ENCODE peak calls at places on chromosomes 6 and 20, in five cellular contexts. One of them, this sample, is unnamed.

GRCh38 chr6:56850618-56851017 is 104.3 kb upstream of the BEND6 start:
- DNase-seq in kidney epithelial cell: no peak
- DNase-seq in right lobe of liver: no peak
- DNase-seq in pancreas: no peak
- DNase-seq in heart left ventricle: no peak
- DNase-seq in this sample: no peak

GRCh38 chr6:43963203-43963602 is 164.0 kb downstream of the MRPL14 start:
- DNase-seq in right lobe of liver: no peak
- DNase-seq in kidney epithelial cell: no peak
- DNase-seq in heart left ventricle: no peak
- DNase-seq in pancreas: no peak
- DNase-seq in this sample: no peak

GRCh38 chr20:63695419-63696310 is 787 bp upstream of the TNFRSF6B start:
- DNase-seq in kidney epithelial cell: no peak
- DNase-seq in heart left ventricle: peak
- DNase-seq in pancreas: no peak
- DNase-seq in right lobe of liver: no peak
- DNase-seq in this sample: no peak

GRCh38 chr6:47187883-47188587 is 121.7 kb downstream of the TNFRSF21 start:
- DNase-seq in heart left ventricle: no peak
- DNase-seq in right lobe of liver: no peak
- DNase-seq in kidney epithelial cell: no peak
- DNase-seq in pancreas: no peak
- DNase-seq in this sample: no peak

GRCh38 chr20:10398834-10399369 is 35.1 kb downstream of the MKKS start:
- DNase-seq in kidney epithelial cell: no peak
- DNase-seq in heart left ventricle: no peak
- DNase-seq in right lobe of liver: no peak
- DNase-seq in pancreas: no peak
- DNase-seq in this sample: no peak

GRCh38 chr6:130381459-130382380 is 15.9 kb downstream of the TMEM200A start:
- DNase-seq in right lobe of liver: no peak
- DNase-seq in heart left ventricle: no peak
- DNase-seq in kidney epithelial cell: no peak
- DNase-seq in pancreas: no peak
- DNase-seq in this sample: no peak

GRCh38 chr20:4076033-4076432 is 60.7 kb upstream of the RNF24 start:
- DNase-seq in right lobe of liver: no peak
- DNase-seq in pancreas: no peak
- DNase-seq in kidney epithelial cell: no peak
- DNase-seq in heart left ventricle: no peak
- DNase-seq in this sample: no peak

GRCh38 chr6:47897233-47897632 is 115.4 kb downstream of the OPN5 start:
- DNase-seq in heart left ventricle: no peak
- DNase-seq in right lobe of liver: no peak
- DNase-seq in pancreas: no peak
- DNase-seq in kidney epithelial cell: no peak
- DNase-seq in this sample: no peak

GRCh38 chr6:2542858-2543218 is 207.9 kb downstream of the MYLK4 start:
- DNase-seq in right lobe of liver: no peak
- DNase-seq in kidney epithelial cell: peak
- DNase-seq in pancreas: no peak
- DNase-seq in heart left ventricle: no peak
- DNase-seq in this sample: peak

GRCh38 chr6:34839696-34840352 is 47.9 kb downstream of the BLTP3A start:
- DNase-seq in heart left ventricle: no peak
- DNase-seq in right lobe of liver: no peak
- DNase-seq in pancreas: no peak
- DNase-seq in kidney epithelial cell: no peak
- DNase-seq in this sample: no peak

GRCh38 chr6:142669701-142670351 is 275.1 kb downstream of the HIVEP2 start:
- DNase-seq in right lobe of liver: no peak
- DNase-seq in kidney epithelial cell: no peak
- DNase-seq in heart left ventricle: no peak
- DNase-seq in pancreas: no peak
- DNase-seq in this sample: no peak

GRCh38 chr6:14200047-14200446 is 82.5 kb downstream of the CD83 start:
- DNase-seq in right lobe of liver: no peak
- DNase-seq in heart left ventricle: no peak
- DNase-seq in pancreas: no peak
- DNase-seq in kidney epithelial cell: no peak
- DNase-seq in this sample: no peak

GRCh38 chr6:51753635-51754034 is 333.8 kb downstream of the PKHD1 start:
- DNase-seq in heart left ventricle: peak
- DNase-seq in right lobe of liver: no peak
- DNase-seq in pancreas: no peak
- DNase-seq in kidney epithelial cell: no peak
- DNase-seq in this sample: no peak

GRCh38 chr6:117613920-117614535 is 11.7 kb upstream of the GOPC start:
- DNase-seq in heart left ventricle: no peak
- DNase-seq in right lobe of liver: no peak
- DNase-seq in kidney epithelial cell: no peak
- DNase-seq in pancreas: no peak
- DNase-seq in this sample: no peak

GRCh38 chr6:56843476-56844349 is 111.2 kb upstream of the BEND6 start:
- DNase-seq in pancreas: peak
- DNase-seq in heart left ventricle: peak
- DNase-seq in right lobe of liver: peak
- DNase-seq in kidney epithelial cell: no peak
- DNase-seq in this sample: no peak

GRCh38 chr6:56517155-56517745 is 125.4 kb downstream of the DST start:
- DNase-seq in pancreas: no peak
- DNase-seq in heart left ventricle: no peak
- DNase-seq in kidney epithelial cell: no peak
- DNase-seq in right lobe of liver: no peak
- DNase-seq in this sample: no peak

GRCh38 chr6:4348462-4349112 is 213.2 kb upstream of the ECI2 start:
- DNase-seq in right lobe of liver: no peak
- DNase-seq in kidney epithelial cell: no peak
- DNase-seq in heart left ventricle: no peak
- DNase-seq in pancreas: no peak
- DNase-seq in this sample: no peak

GRCh38 chr6:40413231-40413755 is 173.9 kb downstream of the LRFN2 start:
- DNase-seq in heart left ventricle: no peak
- DNase-seq in right lobe of liver: no peak
- DNase-seq in pancreas: no peak
- DNase-seq in kidney epithelial cell: no peak
- DNase-seq in this sample: no peak

GRCh38 chr6:143092768-143093167 is 32.1 kb downstream of the AIG1 start:
- DNase-seq in right lobe of liver: no peak
- DNase-seq in kidney epithelial cell: no peak
- DNase-seq in heart left ventricle: no peak
- DNase-seq in pancreas: no peak
- DNase-seq in this sample: no peak

GRCh38 chr6:4134841-4135664 is at the start of gene ECI2:
- DNase-seq in pancreas: peak
- DNase-seq in kidney epithelial cell: no peak
- DNase-seq in heart left ventricle: peak
- DNase-seq in right lobe of liver: peak
- DNase-seq in this sample: no peak

GRCh38 chr6:11120273-11121005 is 8.9 kb upstream of the ERVFRD-1 start:
- DNase-seq in right lobe of liver: no peak
- DNase-seq in heart left ventricle: no peak
- DNase-seq in pancreas: no peak
- DNase-seq in kidney epithelial cell: no peak
- DNase-seq in this sample: no peak

GRCh38 chr6:56838965-56839364 is 115.9 kb upstream of the BEND6 start:
- DNase-seq in kidney epithelial cell: no peak
- DNase-seq in heart left ventricle: no peak
- DNase-seq in right lobe of liver: no peak
- DNase-seq in pancreas: no peak
- DNase-seq in this sample: no peak

GRCh38 chr6:155224031-155224451 is 39.8 kb upstream of the CLDN20 start:
- DNase-seq in kidney epithelial cell: peak
- DNase-seq in right lobe of liver: no peak
- DNase-seq in heart left ventricle: no peak
- DNase-seq in pancreas: no peak
- DNase-seq in this sample: peak

GRCh38 chr6:47047479-47048411 is 5.6 kb upstream of the ADGRF1 start:
- DNase-seq in kidney epithelial cell: peak
- DNase-seq in heart left ventricle: peak
- DNase-seq in pancreas: peak
- DNase-seq in right lobe of liver: no peak
- DNase-seq in this sample: peak

GRCh38 chr6:106056738-106057390 is 29.3 kb upstream of the PRDM1 start:
- DNase-seq in pancreas: no peak
- DNase-seq in right lobe of liver: no peak
- DNase-seq in heart left ventricle: no peak
- DNase-seq in kidney epithelial cell: no peak
- DNase-seq in this sample: no peak

GRCh38 chr20:3739054-3739925 is 6.8 kb downstream of the HSPA12B start:
- DNase-seq in kidney epithelial cell: no peak
- DNase-seq in pancreas: no peak
- DNase-seq in right lobe of liver: no peak
- DNase-seq in heart left ventricle: peak
- DNase-seq in this sample: no peak

GRCh38 chr6:89563866-89564265 is 74.7 kb downstream of the LYRM2 start:
- DNase-seq in kidney epithelial cell: no peak
- DNase-seq in right lobe of liver: no peak
- DNase-seq in pancreas: no peak
- DNase-seq in heart left ventricle: no peak
- DNase-seq in this sample: no peak

GRCh38 chr20:57013741-57014140 is 252.7 kb downstream of the BMP7 start:
- DNase-seq in pancreas: no peak
- DNase-seq in kidney epithelial cell: no peak
- DNase-seq in right lobe of liver: no peak
- DNase-seq in heart left ventricle: no peak
- DNase-seq in this sample: no peak

GRCh38 chr6:106477790-106478189 is 117.3 kb downstream of the CRYBG1 start:
- DNase-seq in heart left ventricle: no peak
- DNase-seq in pancreas: no peak
- DNase-seq in right lobe of liver: no peak
- DNase-seq in kidney epithelial cell: no peak
- DNase-seq in this sample: no peak

GRCh38 chr20:62615750-62616251 is 26.5 kb upstream of the SLCO4A1 start:
- DNase-seq in pancreas: no peak
- DNase-seq in right lobe of liver: no peak
- DNase-seq in kidney epithelial cell: no peak
- DNase-seq in heart left ventricle: no peak
- DNase-seq in this sample: no peak

GRCh38 chr20:62618622-62619529 is 23.4 kb upstream of the SLCO4A1 start:
- DNase-seq in pancreas: no peak
- DNase-seq in kidney epithelial cell: no peak
- DNase-seq in right lobe of liver: no peak
- DNase-seq in heart left ventricle: no peak
- DNase-seq in this sample: no peak

GRCh38 chr20:62620624-62621023 is 21.7 kb upstream of the SLCO4A1 start:
- DNase-seq in kidney epithelial cell: no peak
- DNase-seq in heart left ventricle: no peak
- DNase-seq in pancreas: no peak
- DNase-seq in right lobe of liver: no peak
- DNase-seq in this sample: no peak

GRCh38 chr20:62616728-62617621 is 25.3 kb upstream of the SLCO4A1 start:
- DNase-seq in kidney epithelial cell: no peak
- DNase-seq in pancreas: no peak
- DNase-seq in heart left ventricle: peak
- DNase-seq in right lobe of liver: peak
- DNase-seq in this sample: no peak

DNA sequence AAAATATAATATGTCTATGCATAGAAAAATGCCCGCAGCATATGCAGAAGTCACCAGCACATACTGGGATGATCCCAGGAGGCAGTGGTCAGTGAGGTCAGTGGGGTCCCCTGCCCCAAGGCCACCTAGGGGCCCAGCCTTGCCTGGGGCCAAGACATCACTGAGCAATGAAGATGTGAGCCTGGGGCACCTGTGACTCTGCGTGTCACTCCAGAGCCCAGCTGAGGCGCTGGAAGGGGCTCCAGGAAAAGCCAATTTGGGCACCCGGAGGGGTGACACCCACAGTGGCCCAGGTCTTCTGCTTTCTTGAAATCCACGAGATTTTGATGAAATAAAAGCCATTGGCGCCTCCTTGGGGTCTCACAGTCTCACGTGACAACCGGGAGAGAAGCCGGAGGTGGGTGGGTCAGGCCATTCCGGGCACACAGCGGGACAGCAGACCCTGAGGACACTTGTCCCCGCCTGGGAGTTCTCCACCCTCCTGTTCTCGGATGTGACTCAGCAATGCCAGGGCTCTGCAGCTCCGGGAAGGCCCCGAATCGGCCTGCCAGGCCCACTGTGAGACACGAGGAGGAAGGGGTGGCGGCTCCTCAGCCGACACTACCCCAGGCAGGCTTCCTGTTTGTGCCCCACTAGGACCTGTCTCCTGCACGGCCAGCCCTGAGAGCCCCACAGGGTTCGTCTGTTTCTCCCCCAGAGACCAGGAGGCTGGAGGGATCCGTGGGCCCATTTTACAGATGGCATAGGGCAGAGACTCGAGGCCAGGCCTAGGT is 24.4 kb upstream of the SLCO4A1 start:
- DNase-seq in pancreas: no peak
- DNase-seq in kidney epithelial cell: no peak
- DNase-seq in heart left ventricle: peak
- DNase-seq in right lobe of liver: peak
- DNase-seq in this sample: no peak
- H3K4me3 ChIP-seq in pancreas: no peak
- H3K4me3 ChIP-seq in kidney epithelial cell: no peak
- H3K4me3 ChIP-seq in heart left ventricle: peak
- H3K4me3 ChIP-seq in right lobe of liver: no peak
- H3K4me3 ChIP-seq in this sample: no peak

GRCh38 chr6:160160450-160160849 is 38.8 kb downstream of the SLC22A1 start:
- DNase-seq in heart left ventricle: no peak
- DNase-seq in right lobe of liver: no peak
- DNase-seq in kidney epithelial cell: no peak
- DNase-seq in pancreas: peak
- DNase-seq in this sample: no peak
- TF ChIP-seq CTCF in heart left ventricle: no peak
- TF ChIP-seq CTCF in right lobe of liver: peak
- TF ChIP-seq CTCF in kidney epithelial cell: no peak
- TF ChIP-seq CTCF in pancreas: no peak
- TF ChIP-seq CTCF in this sample: no peak

GRCh38 chr6:36956111-36956820 is 1.7 kb downstream of the PI16 start:
- DNase-seq in kidney epithelial cell: no peak
- DNase-seq in right lobe of liver: no peak
- DNase-seq in heart left ventricle: no peak
- DNase-seq in pancreas: no peak
- DNase-seq in this sample: no peak

GRCh38 chr6:36955136-36955535 is 598 bp downstream of the PI16 start:
- DNase-seq in right lobe of liver: no peak
- DNase-seq in pancreas: no peak
- DNase-seq in kidney epithelial cell: no peak
- DNase-seq in heart left ventricle: no peak
- DNase-seq in this sample: no peak

GRCh38 chr6:36955671-36956070 is 1.1 kb downstream of the PI16 start:
- DNase-seq in pancreas: no peak
- DNase-seq in kidney epithelial cell: no peak
- DNase-seq in right lobe of liver: no peak
- DNase-seq in heart left ventricle: no peak
- DNase-seq in this sample: no peak

GRCh38 chr6:36953931-36954261 is 642 bp upstream of the PI16 start:
- DNase-seq in right lobe of liver: no peak
- DNase-seq in heart left ventricle: no peak
- DNase-seq in pancreas: no peak
- DNase-seq in kidney epithelial cell: no peak
- DNase-seq in this sample: no peak

GRCh38 chr6:36954262-36954931 is at the start of gene PI16:
- DNase-seq in right lobe of liver: no peak
- DNase-seq in kidney epithelial cell: no peak
- DNase-seq in heart left ventricle: no peak
- DNase-seq in pancreas: no peak
- DNase-seq in this sample: no peak
- H3K4me3 ChIP-seq in right lobe of liver: no peak
- H3K4me3 ChIP-seq in kidney epithelial cell: no peak
- H3K4me3 ChIP-seq in heart left ventricle: peak
- H3K4me3 ChIP-seq in pancreas: no peak
- H3K4me3 ChIP-seq in this sample: no peak

GRCh38 chr6:49541936-49542335 is 8.5 kb upstream of the C6orf141 start:
- DNase-seq in heart left ventricle: no peak
- DNase-seq in kidney epithelial cell: no peak
- DNase-seq in right lobe of liver: no peak
- DNase-seq in pancreas: peak
- DNase-seq in this sample: no peak
- TF ChIP-seq CTCF in heart left ventricle: no peak
- TF ChIP-seq CTCF in kidney epithelial cell: no peak
- TF ChIP-seq CTCF in right lobe of liver: no peak
- TF ChIP-seq CTCF in pancreas: no peak
- TF ChIP-seq CTCF in this sample: no peak